ENCODE peak calls at places on chromosomes 12 and 14, in nine cellular contexts. One of them, this sample, is unnamed. For H3K36me3, the result is how much of the 10 kb centered on the place peaks cover.

GRCh38 chr12:41264281-41264680 is 76.2 kb downstream of the PDZRN4 start:
- DNase-seq in ascending aorta: no peak
- DNase-seq in iPS DF 6.9: no peak
- DNase-seq in BJ: no peak
- DNase-seq in Panc1: no peak
- DNase-seq in neural progenitor cell: no peak
- DNase-seq in heart right ventricle: no peak
- DNase-seq in naive thymus-derived CD4-positive, alpha-beta T cell: no peak
- DNase-seq in heart left ventricle: no peak
- DNase-seq in this sample: no peak

GRCh38 chr14:98466807-98467206 is 805.2 kb downstream of the BCL11B start:
- DNase-seq in neural progenitor cell: no peak
- DNase-seq in heart right ventricle: no peak
- DNase-seq in ascending aorta: no peak
- DNase-seq in Panc1: no peak
- DNase-seq in iPS DF 6.9: no peak
- DNase-seq in BJ: no peak
- DNase-seq in heart left ventricle: no peak
- DNase-seq in naive thymus-derived CD4-positive, alpha-beta T cell: no peak
- DNase-seq in this sample: no peak

GRCh38 chr14:59265808-59266207 is 77.3 kb downstream of the DAAM1 start:
- DNase-seq in neural progenitor cell: no peak
- DNase-seq in BJ: no peak
- DNase-seq in heart right ventricle: no peak
- DNase-seq in Panc1: no peak
- DNase-seq in ascending aorta: no peak
- DNase-seq in iPS DF 6.9: no peak
- DNase-seq in naive thymus-derived CD4-positive, alpha-beta T cell: no peak
- DNase-seq in heart left ventricle: no peak
- DNase-seq in this sample: no peak

GRCh38 chr12:31011746-31012567 is 61.7 kb upstream of the DDX11 start:
- DNase-seq in ascending aorta: no peak
- DNase-seq in neural progenitor cell: no peak
- DNase-seq in iPS DF 6.9: no peak
- DNase-seq in heart left ventricle: no peak
- DNase-seq in BJ: no peak
- DNase-seq in Panc1: no peak
- DNase-seq in naive thymus-derived CD4-positive, alpha-beta T cell: no peak
- DNase-seq in heart right ventricle: no peak
- DNase-seq in this sample: no peak

GRCh38 chr12:125206757-125207156 is 141.5 kb downstream of the AACS start:
- DNase-seq in neural progenitor cell: no peak
- DNase-seq in naive thymus-derived CD4-positive, alpha-beta T cell: no peak
- DNase-seq in ascending aorta: no peak
- DNase-seq in heart left ventricle: no peak
- DNase-seq in Panc1: no peak
- DNase-seq in heart right ventricle: no peak
- DNase-seq in iPS DF 6.9: no peak
- DNase-seq in BJ: no peak
- DNase-seq in this sample: no peak

GRCh38 chr12:99146185-99146584 is 501.1 kb downstream of the APAF1 start:
- DNase-seq in naive thymus-derived CD4-positive, alpha-beta T cell: no peak
- DNase-seq in iPS DF 6.9: no peak
- DNase-seq in neural progenitor cell: peak
- DNase-seq in BJ: no peak
- DNase-seq in heart right ventricle: no peak
- DNase-seq in Panc1: no peak
- DNase-seq in ascending aorta: no peak
- DNase-seq in heart left ventricle: no peak
- DNase-seq in this sample: no peak

GRCh38 chr14:91399868-91400640 is 17.6 kb downstream of the CCDC88C start:
- DNase-seq in ascending aorta: no peak
- DNase-seq in BJ: no peak
- DNase-seq in Panc1: no peak
- DNase-seq in iPS DF 6.9: no peak
- DNase-seq in neural progenitor cell: no peak
- DNase-seq in heart left ventricle: no peak
- DNase-seq in naive thymus-derived CD4-positive, alpha-beta T cell: no peak
- DNase-seq in heart right ventricle: no peak
- DNase-seq in this sample: no peak

GRCh38 chr14:79419571-79420327 is 791.6 kb downstream of the DIO2 start:
- DNase-seq in neural progenitor cell: no peak
- DNase-seq in BJ: no peak
- DNase-seq in naive thymus-derived CD4-positive, alpha-beta T cell: no peak
- DNase-seq in heart left ventricle: no peak
- DNase-seq in ascending aorta: no peak
- DNase-seq in Panc1: no peak
- DNase-seq in heart right ventricle: no peak
- DNase-seq in iPS DF 6.9: no peak
- DNase-seq in this sample: no peak

GRCh38 chr12:66612053-66612775 is 66.7 kb downstream of the GRIP1 start:
- DNase-seq in neural progenitor cell: no peak
- DNase-seq in heart right ventricle: no peak
- DNase-seq in iPS DF 6.9: no peak
- DNase-seq in BJ: no peak
- DNase-seq in Panc1: no peak
- DNase-seq in ascending aorta: no peak
- DNase-seq in naive thymus-derived CD4-positive, alpha-beta T cell: no peak
- DNase-seq in heart left ventricle: no peak
- DNase-seq in this sample: no peak

GRCh38 chr14:99131632-99132271 is 140.2 kb downstream of the BCL11B start:
- DNase-seq in naive thymus-derived CD4-positive, alpha-beta T cell: no peak
- DNase-seq in iPS DF 6.9: no peak
- DNase-seq in ascending aorta: no peak
- DNase-seq in heart left ventricle: no peak
- DNase-seq in Panc1: no peak
- DNase-seq in neural progenitor cell: no peak
- DNase-seq in BJ: no peak
- DNase-seq in heart right ventricle: no peak
- DNase-seq in this sample: no peak

GRCh38 chr12:18068355-18068754 is 21.6 kb downstream of the RERGL start:
- DNase-seq in heart left ventricle: no peak
- DNase-seq in Panc1: no peak
- DNase-seq in BJ: no peak
- DNase-seq in ascending aorta: no peak
- DNase-seq in neural progenitor cell: no peak
- DNase-seq in naive thymus-derived CD4-positive, alpha-beta T cell: no peak
- DNase-seq in iPS DF 6.9: peak
- DNase-seq in heart right ventricle: no peak
- DNase-seq in this sample: no peak

GRCh38 chr12:21073129-21073528 is 57.9 kb upstream of the SLCO1B1 start:
- DNase-seq in naive thymus-derived CD4-positive, alpha-beta T cell: no peak
- DNase-seq in neural progenitor cell: no peak
- DNase-seq in ascending aorta: no peak
- DNase-seq in BJ: no peak
- DNase-seq in Panc1: no peak
- DNase-seq in heart right ventricle: no peak
- DNase-seq in iPS DF 6.9: no peak
- DNase-seq in heart left ventricle: no peak
- DNase-seq in this sample: no peak

GRCh38 chr12:63037721-63038120 is 102.8 kb upstream of the PPM1H start:
- DNase-seq in BJ: no peak
- DNase-seq in neural progenitor cell: no peak
- DNase-seq in iPS DF 6.9: no peak
- DNase-seq in ascending aorta: no peak
- DNase-seq in naive thymus-derived CD4-positive, alpha-beta T cell: no peak
- DNase-seq in heart right ventricle: no peak
- DNase-seq in Panc1: no peak
- DNase-seq in heart left ventricle: no peak
- DNase-seq in this sample: no peak

GRCh38 chr14:96574633-96575191 is 72.5 kb downstream of the PAPOLA start:
- DNase-seq in neural progenitor cell: no peak
- DNase-seq in iPS DF 6.9: no peak
- DNase-seq in naive thymus-derived CD4-positive, alpha-beta T cell: no peak
- DNase-seq in ascending aorta: no peak
- DNase-seq in Panc1: no peak
- DNase-seq in heart right ventricle: no peak
- DNase-seq in heart left ventricle: no peak
- DNase-seq in BJ: peak
- DNase-seq in this sample: no peak

GRCh38 chr12:110627500-110628195 is 13.7 kb downstream of the TCTN1 start:
- DNase-seq in BJ: no peak
- DNase-seq in neural progenitor cell: no peak
- DNase-seq in iPS DF 6.9: no peak
- DNase-seq in heart left ventricle: no peak
- DNase-seq in ascending aorta: no peak
- DNase-seq in Panc1: no peak
- DNase-seq in naive thymus-derived CD4-positive, alpha-beta T cell: no peak
- DNase-seq in heart right ventricle: no peak
- DNase-seq in this sample: no peak

GRCh38 chr14:29144598-29144997 is 378.0 kb downstream of the FOXG1 start:
- DNase-seq in ascending aorta: no peak
- DNase-seq in heart right ventricle: no peak
- DNase-seq in Panc1: no peak
- DNase-seq in neural progenitor cell: no peak
- DNase-seq in heart left ventricle: no peak
- DNase-seq in naive thymus-derived CD4-positive, alpha-beta T cell: no peak
- DNase-seq in BJ: peak
- DNase-seq in iPS DF 6.9: no peak
- DNase-seq in this sample: no peak

GRCh38 chr12:2183556-2184541 is 131.1 kb downstream of the CACNA1C start:
- DNase-seq in heart left ventricle: no peak
- DNase-seq in naive thymus-derived CD4-positive, alpha-beta T cell: no peak
- DNase-seq in BJ: peak
- DNase-seq in heart right ventricle: no peak
- DNase-seq in ascending aorta: no peak
- DNase-seq in Panc1: no peak
- DNase-seq in neural progenitor cell: peak
- DNase-seq in iPS DF 6.9: no peak
- DNase-seq in this sample: no peak

GRCh38 chr14:61472801-61473376 is 151.5 kb downstream of the PRKCH start:
- DNase-seq in neural progenitor cell: no peak
- DNase-seq in ascending aorta: no peak
- DNase-seq in heart right ventricle: no peak
- DNase-seq in BJ: no peak
- DNase-seq in Panc1: no peak
- DNase-seq in iPS DF 6.9: no peak
- DNase-seq in heart left ventricle: no peak
- DNase-seq in naive thymus-derived CD4-positive, alpha-beta T cell: no peak
- DNase-seq in this sample: peak

GRCh38 chr12:71958993-71959588 is 20.4 kb downstream of the TPH2 start:
- DNase-seq in heart left ventricle: no peak
- DNase-seq in naive thymus-derived CD4-positive, alpha-beta T cell: no peak
- DNase-seq in Panc1: no peak
- DNase-seq in BJ: peak
- DNase-seq in heart right ventricle: no peak
- DNase-seq in ascending aorta: no peak
- DNase-seq in neural progenitor cell: no peak
- DNase-seq in iPS DF 6.9: no peak
- DNase-seq in this sample: no peak

GRCh38 chr12:43957732-43958131 is 121.9 kb downstream of the TMEM117 start:
- DNase-seq in heart left ventricle: peak
- DNase-seq in BJ: no peak
- DNase-seq in heart right ventricle: no peak
- DNase-seq in naive thymus-derived CD4-positive, alpha-beta T cell: no peak
- DNase-seq in Panc1: peak
- DNase-seq in ascending aorta: no peak
- DNase-seq in neural progenitor cell: peak
- DNase-seq in iPS DF 6.9: peak
- DNase-seq in this sample: no peak

GRCh38 chr12:109150124-109150640 is 33.8 kb downstream of the ACACB start:
- DNase-seq in iPS DF 6.9: no peak
- DNase-seq in naive thymus-derived CD4-positive, alpha-beta T cell: no peak
- DNase-seq in BJ: no peak
- DNase-seq in Panc1: no peak
- DNase-seq in neural progenitor cell: no peak
- DNase-seq in heart left ventricle: no peak
- DNase-seq in ascending aorta: no peak
- DNase-seq in heart right ventricle: no peak
- DNase-seq in this sample: no peak

GRCh38 chr14:93938766-93939303 is 11.7 kb downstream of the FAM181A start:
- DNase-seq in heart right ventricle: no peak
- DNase-seq in Panc1: no peak
- DNase-seq in BJ: no peak
- DNase-seq in neural progenitor cell: no peak
- DNase-seq in naive thymus-derived CD4-positive, alpha-beta T cell: no peak
- DNase-seq in ascending aorta: no peak
- DNase-seq in heart left ventricle: no peak
- DNase-seq in iPS DF 6.9: no peak
- DNase-seq in this sample: no peak

GRCh38 chr12:53927220-53928029 is 11.2 kb upstream of the HOXC13 start:
- DNase-seq in heart left ventricle: no peak
- DNase-seq in neural progenitor cell: no peak
- DNase-seq in naive thymus-derived CD4-positive, alpha-beta T cell: no peak
- DNase-seq in BJ: no peak
- DNase-seq in iPS DF 6.9: no peak
- DNase-seq in Panc1: no peak
- DNase-seq in ascending aorta: no peak
- DNase-seq in heart right ventricle: no peak
- DNase-seq in this sample: no peak
- H3K4me3 ChIP-seq in heart left ventricle: no peak
- H3K4me3 ChIP-seq in neural progenitor cell: no peak
- H3K4me3 ChIP-seq in naive thymus-derived CD4-positive, alpha-beta T cell: no peak
- H3K4me3 ChIP-seq in BJ: no peak
- H3K4me3 ChIP-seq in iPS DF 6.9: no peak
- H3K4me3 ChIP-seq in Panc1: no peak
- H3K4me3 ChIP-seq in ascending aorta: no peak
- H3K4me3 ChIP-seq in heart right ventricle: no peak
- H3K4me3 ChIP-seq in this sample: no peak

DNA sequence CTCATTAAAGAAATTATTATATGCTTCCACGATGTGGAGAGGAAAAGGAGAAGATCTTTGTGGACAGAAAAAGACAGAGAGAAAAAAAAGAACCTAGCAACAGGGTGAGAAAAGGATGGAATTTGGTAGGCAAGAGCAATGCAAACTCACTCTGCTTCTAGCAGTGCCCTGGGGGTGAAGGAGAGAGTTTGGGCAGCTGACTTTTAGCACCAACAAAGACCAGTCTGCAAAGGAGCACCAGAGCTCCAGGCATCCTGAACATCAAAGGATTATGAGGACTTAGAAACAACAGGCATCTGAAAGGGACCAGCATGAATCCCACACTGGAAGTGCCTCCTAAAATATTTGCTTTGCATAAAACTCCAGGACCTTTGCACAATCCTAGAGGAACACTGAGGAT is 32.8 kb upstream of the RERG start:
- DNase-seq in naive thymus-derived CD4-positive, alpha-beta T cell: no peak
- DNase-seq in BJ: no peak
- DNase-seq in heart right ventricle: no peak
- DNase-seq in iPS DF 6.9: no peak
- DNase-seq in Panc1: no peak
- DNase-seq in heart left ventricle: no peak
- DNase-seq in neural progenitor cell: peak
- DNase-seq in ascending aorta: no peak
- DNase-seq in this sample: no peak
- H3K36me3 ChIP-seq in naive thymus-derived CD4-positive, alpha-beta T cell: under half
- H3K36me3 ChIP-seq in BJ: under half
- H3K36me3 ChIP-seq in heart right ventricle: under half
- H3K36me3 ChIP-seq in iPS DF 6.9: under half
- H3K36me3 ChIP-seq in Panc1: under half
- H3K36me3 ChIP-seq in heart left ventricle: under half
- H3K36me3 ChIP-seq in neural progenitor cell: under half
- H3K36me3 ChIP-seq in ascending aorta: under half
- H3K36me3 ChIP-seq in this sample: under half

GRCh38 chr12:14394317-14395058 is 29.0 kb downstream of the ATF7IP start:
- DNase-seq in ascending aorta: no peak
- DNase-seq in naive thymus-derived CD4-positive, alpha-beta T cell: no peak
- DNase-seq in heart right ventricle: no peak
- DNase-seq in BJ: no peak
- DNase-seq in iPS DF 6.9: peak
- DNase-seq in heart left ventricle: peak
- DNase-seq in neural progenitor cell: peak
- DNase-seq in Panc1: peak
- DNase-seq in this sample: peak
- H3K4me3 ChIP-seq in ascending aorta: peak
- H3K4me3 ChIP-seq in naive thymus-derived CD4-positive, alpha-beta T cell: peak
- H3K4me3 ChIP-seq in heart right ventricle: no peak
- H3K4me3 ChIP-seq in BJ: no peak
- H3K4me3 ChIP-seq in iPS DF 6.9: no peak
- H3K4me3 ChIP-seq in heart left ventricle: peak
- H3K4me3 ChIP-seq in neural progenitor cell: peak
- H3K4me3 ChIP-seq in Panc1: no peak
- H3K4me3 ChIP-seq in this sample: no peak

GRCh38 chr14:64012003-64012402 is 159.2 kb downstream of the SYNE2 start:
- DNase-seq in heart right ventricle: no peak
- DNase-seq in neural progenitor cell: no peak
- DNase-seq in ascending aorta: no peak
- DNase-seq in naive thymus-derived CD4-positive, alpha-beta T cell: no peak
- DNase-seq in Panc1: no peak
- DNase-seq in BJ: no peak
- DNase-seq in heart left ventricle: no peak
- DNase-seq in iPS DF 6.9: no peak
- DNase-seq in this sample: no peak
- H3K36me3 ChIP-seq in heart right ventricle: under half
- H3K36me3 ChIP-seq in neural progenitor cell: under half
- H3K36me3 ChIP-seq in ascending aorta: under half
- H3K36me3 ChIP-seq in naive thymus-derived CD4-positive, alpha-beta T cell: under half
- H3K36me3 ChIP-seq in Panc1: under half
- H3K36me3 ChIP-seq in BJ: under half
- H3K36me3 ChIP-seq in heart left ventricle: under half
- H3K36me3 ChIP-seq in iPS DF 6.9: under half
- H3K36me3 ChIP-seq in this sample: under half

This sample was measured in CD8-positive, alpha-beta T cell.